ENCODE peak calls at places on chromosome 13, in seven cellular contexts. C is Peyer's patch, W is uterus, U is fibroblast of lung, L is thoracic aorta, O is ovary, Z is aorta. D is an unnamed sample.

GRCh38 chr13:50319603-50320296 is 304.5 kb downstream of the KCNRG start:
- DNase-seq in Z (no peak), U (peak; percentile 83), L (no peak), W (no peak), O (no peak), C (no peak), D (peak; percentile 14)

GRCh38 chr13:29884671-29885424 is 34.4 kb upstream of the UBL3 start:
- DNase-seq in U (peak; percentile 70), O (no peak), Z (no peak), W (no peak), L (no peak), C (no peak), D (no peak)

GRCh38 chr13:34913040-34913439 is 29.0 kb upstream of the NBEA start:
- DNase-seq in W (no peak), O (no peak), L (no peak), C (no peak), Z (no peak), U (peak; percentile 25), D (no peak)

GRCh38 chr13:93304868-93305613 is 78.4 kb downstream of the GPC6 start:
- DNase-seq in Z (no peak), L (no peak), U (no peak), W (no peak), O (no peak), C (no peak), D (no peak)

GRCh38 chr13:32045963-32046785 is 14.6 kb downstream of the FRY start:
- DNase-seq in L (no peak), C (no peak), W (no peak), Z (no peak), U (peak; percentile 54), O (no peak), D (no peak)

GRCh38 chr13:99301056-99301838 is 6.0 kb downstream of the GPR183 start:
- DNase-seq in Z (no peak), O (no peak), W (no peak), C (no peak), U (no peak), L (no peak), D (no peak)

GRCh38 chr13:46184277-46184699 is 2.3 kb upstream of the LCP1 start:
- DNase-seq in W (no peak), O (no peak), L (no peak), C (no peak), Z (peak; percentile 64), U (no peak), D (peak; percentile 58)

GRCh38 chr13:75263741-75264407 is 218.1 kb downstream of the TBC1D4 start:
- DNase-seq in L (no peak), U (peak; percentile 71), O (no peak), W (no peak), Z (no peak), C (no peak), D (no peak)

GRCh38 chr13:98050041-98050466 is 92.8 kb upstream of the FARP1 start:
- DNase-seq in Z (no peak), W (no peak), C (no peak), O (no peak), U (peak; percentile 36), L (no peak), D (no peak)

GRCh38 chr13:106603568-106603967 is 35.6 kb upstream of the ARGLU1 start:
- DNase-seq in Z (no peak), C (no peak), U (no peak), L (no peak), O (no peak), W (no peak), D (no peak)

GRCh38 chr13:31072041-31072440 is 89.7 kb downstream of the HSPH1 start:
- DNase-seq in W (no peak), U (peak; percentile 47), Z (no peak), C (no peak), O (no peak), L (no peak), D (no peak)

GRCh38 chr13:57624565-57625435 is 6.7 kb upstream of the PCDH17 start:
- DNase-seq in L (no peak), W (no peak), C (no peak), U (peak; percentile 58), O (no peak), Z (no peak), D (no peak)

GRCh38 chr13:43935878-43936277 is 56.2 kb downstream of the LACC1 start:
- DNase-seq in U (peak; percentile 22), L (no peak), Z (no peak), O (no peak), W (no peak), C (no peak), D (no peak)

GRCh38 chr13:30002577-30002976 is 152.2 kb upstream of the UBL3 start:
- DNase-seq in L (no peak), O (no peak), U (peak; percentile 93), C (no peak), W (no peak), Z (no peak), D (no peak)

GRCh38 chr13:24081388-24081787 is 79.1 kb upstream of the SPATA13 start:
- DNase-seq in W (no peak), C (no peak), Z (no peak), U (no peak), L (no peak), O (peak; percentile 62), D (no peak)

GRCh38 chr13:50512602-50513527 is 330.6 kb downstream of the DLEU7 start:
- DNase-seq in Z (peak; percentile 79), W (peak; percentile 54), L (no peak), C (no peak), U (peak; percentile 72), O (peak; percentile 49), D (peak; percentile 33)

DNA sequence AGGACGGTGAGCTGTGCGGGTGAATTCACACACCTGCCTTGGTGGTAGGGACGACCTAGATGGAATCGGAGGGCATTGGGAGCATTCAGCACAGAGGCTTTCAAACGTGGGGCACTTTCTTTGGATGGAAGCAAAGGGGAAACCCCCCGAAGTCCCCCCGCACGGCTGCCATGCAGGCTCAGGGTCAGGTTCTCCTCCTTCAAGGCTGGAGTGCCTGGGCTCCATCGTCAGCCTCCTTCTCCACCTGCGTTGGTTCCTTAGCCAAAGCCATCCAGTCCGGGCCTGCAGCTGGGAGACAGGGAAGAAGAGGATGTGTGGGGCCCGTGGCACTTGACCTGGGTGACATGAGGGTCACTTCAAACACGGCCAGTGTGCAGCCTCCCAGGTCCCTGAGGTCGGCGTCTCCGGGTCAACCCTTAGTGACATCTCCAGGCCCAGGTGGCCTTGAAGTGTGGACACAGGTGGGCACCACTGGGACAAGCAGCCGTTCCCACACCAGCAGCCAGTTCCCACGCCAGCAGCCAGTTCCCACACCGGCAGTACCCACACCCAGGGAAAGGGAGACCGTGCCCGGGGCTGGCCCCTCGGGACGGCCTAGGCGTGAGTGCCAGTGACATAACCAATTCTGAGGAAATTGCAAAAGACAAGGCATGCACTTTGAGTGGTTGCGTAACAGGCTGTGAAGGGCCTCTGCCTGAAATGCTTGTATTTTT is 116.0 kb downstream of the SOX1 start:
- DNase-seq in C (no peak), L (no peak), O (no peak), U (no peak), Z (no peak), W (no peak), D (no peak)
- H3K9me3 ChIP-seq in C (no peaks in the 10 kb centered on the region), L (no peaks in the 10 kb centered on the region), O (no peaks in the 10 kb centered on the region), U (no peaks in the 10 kb centered on the region), Z (no peaks in the 10 kb centered on the region), W (no peaks in the 10 kb centered on the region), D (no peaks in the 10 kb centered on the region)

GRCh38 chr13:40624338-40624737 is 42.1 kb downstream of the FOXO1 start:
- DNase-seq in Z (no peak), C (no peak), L (no peak), O (no peak), U (peak; percentile 31), W (no peak), D (peak; percentile 46)
- H3K4me1 ChIP-seq in Z (peaks cover 14% of the 10 kb centered on the region), C (peaks cover 11% of the 10 kb centered on the region), L (peaks cover 23% of the 10 kb centered on the region), O (peaks cover 19% of the 10 kb centered on the region), U (no peaks in the 10 kb centered on the region), W (peaks cover 4% of the 10 kb centered on the region), D (peaks cover 90% of the 10 kb centered on the region)

GRCh38 chr13:51829236-51829899 is 15.6 kb downstream of the TMEM272 start:
- DNase-seq in Z (no peak), U (no peak), L (no peak), C (no peak), O (no peak), W (no peak), D (no peak)
- H3K4me3 ChIP-seq in Z (no peak overlapping the region), U (no peak overlapping the region), L (no peak overlapping the region), C (no peak overlapping the region), O (no peak overlapping the region), W (no peak overlapping the region), D (no peak overlapping the region)

DNA sequence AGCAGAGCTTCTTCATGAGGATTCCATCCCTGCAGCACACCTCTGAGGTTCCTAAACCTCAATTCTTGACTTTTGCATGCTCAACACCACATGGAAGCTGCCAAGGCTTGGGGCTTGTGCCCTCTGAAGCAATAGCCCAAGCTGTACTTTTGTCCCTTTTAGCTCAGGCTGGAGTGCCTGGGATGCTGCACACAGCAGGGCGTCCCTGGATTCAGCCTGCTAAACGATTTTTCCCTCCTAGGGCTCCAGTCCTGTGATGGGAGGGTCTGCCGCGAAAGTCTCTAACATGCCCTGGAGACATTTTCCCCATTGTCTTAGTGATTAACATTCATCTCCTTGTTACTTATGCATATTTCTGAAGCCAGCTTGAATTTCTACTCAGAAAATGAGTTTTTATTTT is 98.3 kb downstream of the SLITRK5 start:
- DNase-seq in C (no peak), U (no peak), Z (no peak), O (no peak), W (no peak), L (no peak), D (no peak)
- H3K9me3 ChIP-seq in C (no peaks in the 10 kb centered on the region), U (no peaks in the 10 kb centered on the region), Z (no peaks in the 10 kb centered on the region), O (no peaks in the 10 kb centered on the region), W (no peaks in the 10 kb centered on the region), L (no peaks in the 10 kb centered on the region), D (peaks cover 9% of the 10 kb centered on the region)

GRCh38 chr13:26976336-26976735 is 195.3 kb downstream of the USP12 start:
- DNase-seq in O (no peak), U (no peak), Z (no peak), L (no peak), W (no peak), C (no peak), D (no peak)
- H3K4me1 ChIP-seq in O (peaks cover 10% of the 10 kb centered on the region), U (no peaks in the 10 kb centered on the region), Z (no peaks in the 10 kb centered on the region), L (no peaks in the 10 kb centered on the region), W (no peaks in the 10 kb centered on the region), C (peaks cover 35% of the 10 kb centered on the region), D (no peaks in the 10 kb centered on the region)

GRCh38 chr13:42043676-42044075 is 4.8 kb upstream of the DGKH start:
- DNase-seq in W (no peak), U (no peak), Z (no peak), C (no peak), O (no peak), L (no peak), D (no peak)

GRCh38 chr13:42040730-42041016 is 7.8 kb upstream of the DGKH start:
- DNase-seq in Z (no peak), L (no peak), O (no peak), W (no peak), C (no peak), U (no peak), D (no peak)

GRCh38 chr13:42039946-42040729 is 8.3 kb upstream of the DGKH start:
- DNase-seq in L (peak; percentile 70), Z (peak; percentile 95), W (peak; percentile 92), U (peak; percentile 87), C (peak; percentile 96), O (peak; percentile 92), D (peak; percentile 85)

GRCh38 chr13:42041017-42041683 is 7.3 kb upstream of the DGKH start:
- DNase-seq in C (peak; percentile 81), U (peak; percentile 64), L (no peak), O (peak; percentile 65), W (peak; percentile 51), Z (peak; percentile 60), D (peak; percentile 32)

DNA sequence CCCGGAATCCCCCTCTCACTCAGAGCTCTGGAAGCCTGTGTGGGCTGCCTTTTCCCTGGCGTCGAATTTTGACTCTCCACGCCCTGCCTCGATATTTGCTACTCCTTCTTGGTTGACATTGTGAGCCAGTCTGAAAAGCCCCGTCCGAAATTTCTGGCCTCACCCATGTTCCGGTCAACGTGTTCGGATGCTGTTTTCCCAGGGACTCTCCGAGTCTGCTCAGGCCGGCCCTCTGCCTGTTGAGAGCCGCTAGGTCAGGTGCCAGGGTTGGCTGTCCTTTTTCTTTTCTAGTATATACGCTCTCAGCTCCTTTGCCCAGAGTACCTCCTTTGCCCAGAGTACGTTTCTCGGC is 6.8 kb upstream of the DGKH start:
- DNase-seq in Z (peak; percentile 69), L (peak; percentile 2), O (peak; percentile 64), U (peak; percentile 59), C (peak; percentile 69), W (peak; percentile 51), D (no peak)
- H3K4me3 ChIP-seq in Z (peak overlapping the region; percentile 81), L (peak overlapping the region; percentile 94), O (peak overlapping the region; percentile 89), U (peak overlapping the region; percentile 74), C (peak overlapping the region; percentile 93), W (peak overlapping the region; percentile 85), D (peak overlapping the region; percentile 76)